ENCODE peak calls at places on chromosomes 6 and 20, in six cellular contexts. J is brain microvascular endothelial cell; T is stimulated activated CD8-positive, alpha-beta memory T cell treated with anti-CD3 and anti-CD28 coated beads, Interleukin-15, amount 100 ng/mL, for 1 hour; W is activated CD8-positive, alpha-beta memory T cell treated with anti-CD3 and anti-CD28 coated beads, Interleukin-2, amount 50 U/mL, for 4 hours; U is HFFc6; I is mucosa of gallbladder. E is an unnamed sample.

GRCh38 chr20:43716123-43716522 is 10.7 kb downstream of the GTSF1L start:
- DNase-seq in T (no peak), U (no peak), J (no peak), I (no peak), W (no peak), E (no peak)

GRCh38 chr6:42692151-42692911 is 30.1 kb downstream of the PRPH2 start:
- DNase-seq in T (no peak), I (no peak), J (peak; percentile 82), W (no peak), U (peak; percentile 76), E (no peak)

GRCh38 chr6:46170357-46171289 is at the start of gene ENPP5:
- DNase-seq in T (peak; percentile 46), U (no peak), W (peak; percentile 80), I (peak; percentile 91), J (no peak), E (peak; percentile 96)

GRCh38 chr6:120735641-120736040 is 598.6 kb downstream of the TBC1D32 start:
- DNase-seq in W (no peak), I (no peak), T (no peak), J (peak; percentile 20), U (no peak), E (no peak)

GRCh38 chr6:53437557-53438202 is 88.9 kb upstream of the ELOVL5 start:
- DNase-seq in U (peak; percentile 76), J (peak; percentile 84), W (peak; percentile 16), I (peak; percentile 35), T (no peak), E (peak; percentile 50)

GRCh38 chr6:137218473-137218916 is 690 bp downstream of the IFNGR1 start:
- DNase-seq in T (no peak), U (peak; percentile 89), J (peak; percentile 40), W (peak; percentile 29), I (peak; percentile 34), E (no peak)

GRCh38 chr6:161417712-161418457 is 144.0 kb upstream of the AGPAT4 start:
- DNase-seq in W (no peak), J (peak; percentile 96), U (no peak), I (peak; percentile 19), T (no peak), E (no peak)

GRCh38 chr6:11363881-11364576 is 131.6 kb upstream of the NEDD9 start:
- DNase-seq in W (peak; percentile 62), U (no peak), I (no peak), J (no peak), T (no peak), E (no peak)

GRCh38 chr6:105469951-105470350 is 67.1 kb upstream of the PREP start:
- DNase-seq in U (no peak), J (no peak), T (no peak), W (no peak), I (no peak), E (no peak)

GRCh38 chr6:393391-394221 is 2.1 kb downstream of the IRF4 start:
- DNase-seq in T (no peak), J (no peak), W (peak; percentile 50), U (no peak), I (no peak), E (no peak)

GRCh38 chr20:35269055-35269781 is 8.7 kb downstream of the MMP24OS start:
- DNase-seq in I (peak; percentile 56), J (peak; percentile 71), U (peak; percentile 59), W (peak; percentile 50), T (no peak), E (peak; percentile 90)

GRCh38 chr6:32393660-32394420 is 13.1 kb downstream of the BTNL2 start:
- DNase-seq in J (peak; percentile 18), I (no peak), U (no peak), W (no peak), T (no peak), E (no peak)

GRCh38 chr6:1129141-1129540 is 182.8 kb upstream of the FOXQ1 start:
- DNase-seq in J (no peak), U (no peak), T (no peak), I (no peak), W (no peak), E (no peak)

GRCh38 chr20:24953204-24953565 is 4.1 kb downstream of the CST7 start:
- DNase-seq in U (no peak), W (no peak), J (no peak), T (no peak), I (no peak), E (no peak)

GRCh38 chr6:7773914-7774313 is 48.0 kb downstream of the BMP6 start:
- DNase-seq in U (no peak), I (no peak), J (no peak), T (no peak), W (no peak), E (no peak)

GRCh38 chr6:20433929-20434328 is 32.2 kb downstream of the E2F3 start:
- DNase-seq in T (no peak), W (no peak), U (no peak), J (no peak), I (no peak), E (no peak)

E was measured in Calu3.